ENCODE peak calls at places on chromosomes 3 and 15, in five cellular contexts. Z, N, I, V and X are unnamed samples.

GRCh38 chr3:123753321-123753720 is 130.8 kb downstream of the MYLK start:
- DNase-seq in N (no peak), I (no peak), Z (no peak), V (no peak), X (no peak)

GRCh38 chr15:34266751-34267150 is 41.9 kb downstream of the EMC4 start:
- DNase-seq in N (no peak), I (no peak), Z (no peak), V (no peak), X (no peak)

GRCh38 chr3:117435481-117435880 is 725.9 kb downstream of the TUSC7 start:
- DNase-seq in N (no peak), I (no peak), V (no peak), Z (no peak), X (no peak)

GRCh38 chr3:51668756-51669155 is 2.3 kb upstream of the TEX264 start:
- DNase-seq in V (no peak), N (no peak), I (no peak), Z (peak), X (no peak)

GRCh38 chr15:85710340-85710842 is 84.3 kb downstream of the KLHL25 start:
- DNase-seq in I (no peak), N (no peak), Z (no peak), V (no peak), X (no peak)

GRCh38 chr15:53197426-53197839 is 407.3 kb upstream of the ONECUT1 start:
- DNase-seq in N (peak), I (peak), V (no peak), Z (peak), X (peak)

GRCh38 chr3:194584866-194585265 is 48.4 kb downstream of the TMEM44 start:
- DNase-seq in I (no peak), N (no peak), Z (peak), V (no peak), X (peak)

GRCh38 chr3:69803871-69804270 is 64.6 kb downstream of the MITF start:
- DNase-seq in Z (no peak), N (no peak), I (no peak), V (no peak), X (no peak)

GRCh38 chr3:50168791-50169190 is 13.7 kb downstream of the SEMA3F start:
- DNase-seq in I (no peak), N (no peak), V (no peak), Z (no peak), X (no peak)